ENCODE peak calls at places on chromosomes 3 and 15, in six cellular contexts. C is AG10803, L is right cardiac atrium, G is NCI-H510A, W is ecto neural progenitor cell, B is astrocyte. Y is an unnamed sample.

GRCh38 chr3:160027541-160028195 is 39.0 kb downstream of the IL12A start:
- DNase-seq in C (peak), L (no peak), G (peak), W (no peak), B (peak), Y (no peak)

GRCh38 chr3:106083854-106084253 is 215.0 kb upstream of the CBLB start:
- DNase-seq in C (no peak), L (no peak), G (no peak), W (no peak), B (no peak), Y (no peak)

GRCh38 chr3:185423178-185423577 is 60.2 kb downstream of the MAP3K13 start:
- DNase-seq in C (peak), L (no peak), G (no peak), W (no peak), B (peak), Y (no peak)

GRCh38 chr3:138943724-138944131 is 3.2 kb downstream of the FOXL2 start:
- DNase-seq in C (no peak), L (no peak), G (no peak), W (peak), B (no peak), Y (no peak)

GRCh38 chr15:72796515-72797337 is 13.2 kb upstream of the ADPGK start:
- DNase-seq in C (peak), L (peak), G (no peak), W (peak), B (no peak), Y (peak)

GRCh38 chr3:20230954-20231353 is 44.9 kb upstream of the SGO1 start:
- DNase-seq in C (no peak), L (no peak), G (no peak), W (no peak), B (no peak), Y (no peak)

GRCh38 chr3:55884066-55884465 is 397.0 kb upstream of the WNT5A start:
- DNase-seq in C (no peak), L (no peak), G (no peak), W (no peak), B (no peak), Y (no peak)

GRCh38 chr3:11373235-11373634 is 101.0 kb downstream of the ATG7 start:
- DNase-seq in C (no peak), L (no peak), G (no peak), W (no peak), B (no peak), Y (no peak)

GRCh38 chr3:98680723-98681122 is 82.4 kb upstream of the ST3GAL6 start:
- DNase-seq in C (no peak), L (no peak), G (no peak), W (no peak), B (peak), Y (no peak)

GRCh38 chr15:98604983-98605382 is 43.4 kb upstream of the IGF1R start:
- DNase-seq in C (no peak), L (no peak), G (no peak), W (no peak), B (no peak), Y (no peak)

GRCh38 chr3:67774676-67775075 is 120.3 kb upstream of the SUCLG2 start:
- DNase-seq in C (no peak), L (peak), G (peak), W (no peak), B (no peak), Y (no peak)

GRCh38 chr3:177358968-177359600 is 161.8 kb upstream of the TBL1XR1 start:
- DNase-seq in C (no peak), L (peak), G (peak), W (peak), B (peak), Y (peak)

GRCh38 chr15:66231421-66232266 is 21.9 kb downstream of the MEGF11 start:
- DNase-seq in C (no peak), L (no peak), G (no peak), W (no peak), B (no peak), Y (no peak)

GRCh38 chr3:97291901-97292300 is 472.7 kb upstream of the ARL6 start:
- DNase-seq in C (no peak), L (no peak), G (peak), W (no peak), B (no peak), Y (no peak)